ENCODE peak calls at places on chromosomes 11 and 22, in six cellular contexts. One of them, this sample, is unnamed.

GRCh38 chr11:134224710-134225662 is 515 bp downstream of the VPS26B start:
- DNase-seq in stomach: peak; percentile 43
- DNase-seq in cardiac muscle cell: peak; percentile 77
- DNase-seq in spleen: peak; percentile 93
- DNase-seq in pancreas: peak; percentile 80
- DNase-seq in HCT116: no peak
- DNase-seq in this sample: peak; percentile 72

GRCh38 chr22:35601743-35602633 is 15.1 kb downstream of the MB start:
- DNase-seq in HCT116: no peak
- DNase-seq in spleen: no peak
- DNase-seq in stomach: no peak
- DNase-seq in pancreas: no peak
- DNase-seq in cardiac muscle cell: no peak
- DNase-seq in this sample: peak; percentile 71

GRCh38 chr22:28344893-28345292 is 334.7 kb downstream of the TTC28 start:
- DNase-seq in cardiac muscle cell: no peak
- DNase-seq in spleen: no peak
- DNase-seq in HCT116: no peak
- DNase-seq in pancreas: no peak
- DNase-seq in stomach: no peak
- DNase-seq in this sample: no peak

GRCh38 chr11:73308963-73309960 is 1.2 kb downstream of the ARHGEF17 start:
- DNase-seq in pancreas: peak; percentile 74
- DNase-seq in stomach: peak; percentile 91
- DNase-seq in cardiac muscle cell: peak; percentile 96
- DNase-seq in spleen: peak; percentile 91
- DNase-seq in HCT116: peak; percentile 55
- DNase-seq in this sample: peak; percentile 94

GRCh38 chr11:71163371-71163770 is 89.0 kb downstream of the SHANK2 start:
- DNase-seq in pancreas: no peak
- DNase-seq in spleen: no peak
- DNase-seq in cardiac muscle cell: no peak
- DNase-seq in stomach: no peak
- DNase-seq in HCT116: no peak
- DNase-seq in this sample: no peak

GRCh38 chr11:5992604-5993251 is 5.9 kb upstream of the OR52L1 start:
- DNase-seq in HCT116: peak; percentile 13
- DNase-seq in pancreas: no peak
- DNase-seq in stomach: no peak
- DNase-seq in cardiac muscle cell: peak; percentile 13
- DNase-seq in spleen: no peak
- DNase-seq in this sample: no peak

GRCh38 chr22:26587991-26588613 is 1.8 kb downstream of the TPST2 start:
- DNase-seq in HCT116: no peak
- DNase-seq in cardiac muscle cell: no peak
- DNase-seq in spleen: no peak
- DNase-seq in stomach: no peak
- DNase-seq in pancreas: no peak
- DNase-seq in this sample: no peak

GRCh38 chr11:106761240-106761639 is 257.0 kb downstream of the GUCY1A2 start:
- DNase-seq in HCT116: no peak
- DNase-seq in cardiac muscle cell: no peak
- DNase-seq in spleen: no peak
- DNase-seq in stomach: no peak
- DNase-seq in pancreas: no peak
- DNase-seq in this sample: no peak

GRCh38 chr11:12102588-12103410 is 7.6 kb upstream of the MICAL2 start:
- DNase-seq in cardiac muscle cell: no peak
- DNase-seq in stomach: no peak
- DNase-seq in spleen: no peak
- DNase-seq in pancreas: no peak
- DNase-seq in HCT116: no peak
- DNase-seq in this sample: no peak

GRCh38 chr11:14132312-14132711 is 169.8 kb downstream of the SPON1 start:
- DNase-seq in spleen: no peak
- DNase-seq in pancreas: no peak
- DNase-seq in cardiac muscle cell: no peak
- DNase-seq in HCT116: no peak
- DNase-seq in stomach: no peak
- DNase-seq in this sample: no peak

GRCh38 chr22:36819112-36819511 is 2.3 kb upstream of the PVALB start:
- DNase-seq in stomach: no peak
- DNase-seq in HCT116: no peak
- DNase-seq in pancreas: no peak
- DNase-seq in spleen: no peak
- DNase-seq in cardiac muscle cell: no peak
- DNase-seq in this sample: no peak

GRCh38 chr11:87878373-87878779 is 296.9 kb downstream of the RAB38 start:
- DNase-seq in spleen: no peak
- DNase-seq in stomach: no peak
- DNase-seq in HCT116: peak; percentile 21
- DNase-seq in cardiac muscle cell: peak; percentile 36
- DNase-seq in pancreas: no peak
- DNase-seq in this sample: no peak

GRCh38 chr11:1202776-1203504 is 19.9 kb upstream of the MUC5B start:
- DNase-seq in spleen: peak; percentile 91
- DNase-seq in HCT116: peak; percentile 23
- DNase-seq in stomach: peak; percentile 76
- DNase-seq in pancreas: peak; percentile 91
- DNase-seq in cardiac muscle cell: peak; percentile 68
- DNase-seq in this sample: peak; percentile 69

GRCh38 chr22:30047364-30047738 is 32.9 kb upstream of the HORMAD2 start:
- DNase-seq in spleen: no peak
- DNase-seq in stomach: no peak
- DNase-seq in pancreas: no peak
- DNase-seq in HCT116: no peak
- DNase-seq in cardiac muscle cell: no peak
- DNase-seq in this sample: no peak

GRCh38 chr11:19025799-19026406 is 34.6 kb downstream of the MRGPRX2 start:
- DNase-seq in stomach: no peak
- DNase-seq in HCT116: no peak
- DNase-seq in spleen: no peak
- DNase-seq in pancreas: no peak
- DNase-seq in cardiac muscle cell: peak; percentile 77
- DNase-seq in this sample: no peak

GRCh38 chr11:32847511-32847910 is 17.8 kb downstream of the PRRG4 start:
- DNase-seq in stomach: no peak
- DNase-seq in cardiac muscle cell: no peak
- DNase-seq in pancreas: no peak
- DNase-seq in HCT116: no peak
- DNase-seq in spleen: no peak
- DNase-seq in this sample: no peak

GRCh38 chr11:102476812-102477211 is 24.2 kb upstream of the TMEM123 start:
- DNase-seq in pancreas: peak; percentile 62
- DNase-seq in cardiac muscle cell: peak; percentile 35
- DNase-seq in HCT116: no peak
- DNase-seq in stomach: peak; percentile 83
- DNase-seq in spleen: no peak
- DNase-seq in this sample: no peak

GRCh38 chr22:23984430-23984829 is 4.5 kb downstream of the GSTT2 start:
- DNase-seq in pancreas: no peak
- DNase-seq in HCT116: peak; percentile 48
- DNase-seq in cardiac muscle cell: peak; percentile 70
- DNase-seq in spleen: no peak
- DNase-seq in stomach: no peak
- DNase-seq in this sample: no peak

GRCh38 chr22:36587289-36588154 is 58.6 kb upstream of the EIF3D start:
- DNase-seq in cardiac muscle cell: no peak
- DNase-seq in HCT116: no peak
- DNase-seq in spleen: peak; percentile 35
- DNase-seq in pancreas: no peak
- DNase-seq in stomach: no peak
- DNase-seq in this sample: no peak

GRCh38 chr11:12124306-12124705 is 13.9 kb downstream of the MICAL2 start:
- DNase-seq in pancreas: no peak
- DNase-seq in spleen: no peak
- DNase-seq in stomach: no peak
- DNase-seq in cardiac muscle cell: no peak
- DNase-seq in HCT116: no peak
- DNase-seq in this sample: no peak

GRCh38 chr11:103109818-103110388 is 677 bp downstream of the DYNC2H1 start:
- DNase-seq in pancreas: peak; percentile 54
- DNase-seq in spleen: peak; percentile 75
- DNase-seq in HCT116: no peak
- DNase-seq in stomach: no peak
- DNase-seq in cardiac muscle cell: no peak
- DNase-seq in this sample: no peak

GRCh38 chr11:47514825-47515647 is 37.9 kb downstream of the CELF1 start:
- DNase-seq in pancreas: no peak
- DNase-seq in spleen: no peak
- DNase-seq in stomach: no peak
- DNase-seq in cardiac muscle cell: no peak
- DNase-seq in HCT116: no peak
- DNase-seq in this sample: no peak

GRCh38 chr11:119093951-119094815 is 7.5 kb downstream of the DPAGT1 start:
- DNase-seq in spleen: peak; percentile 92
- DNase-seq in HCT116: no peak
- DNase-seq in stomach: peak; percentile 37
- DNase-seq in cardiac muscle cell: peak; percentile 49
- DNase-seq in pancreas: peak; percentile 79
- DNase-seq in this sample: peak; percentile 57

GRCh38 chr11:7910389-7910788 is 20.7 kb downstream of the OR10A6 start:
- DNase-seq in spleen: no peak
- DNase-seq in HCT116: no peak
- DNase-seq in cardiac muscle cell: no peak
- DNase-seq in stomach: no peak
- DNase-seq in pancreas: no peak
- DNase-seq in this sample: no peak

GRCh38 chr11:100512475-100512874 is 174.6 kb upstream of the ARHGAP42 start:
- DNase-seq in HCT116: no peak
- DNase-seq in cardiac muscle cell: no peak
- DNase-seq in pancreas: no peak
- DNase-seq in stomach: no peak
- DNase-seq in spleen: no peak
- DNase-seq in this sample: no peak

GRCh38 chr11:104320956-104321355 is 157.0 kb upstream of the PDGFD start:
- DNase-seq in spleen: no peak
- DNase-seq in cardiac muscle cell: no peak
- DNase-seq in stomach: no peak
- DNase-seq in pancreas: no peak
- DNase-seq in HCT116: no peak
- DNase-seq in this sample: no peak

DNA sequence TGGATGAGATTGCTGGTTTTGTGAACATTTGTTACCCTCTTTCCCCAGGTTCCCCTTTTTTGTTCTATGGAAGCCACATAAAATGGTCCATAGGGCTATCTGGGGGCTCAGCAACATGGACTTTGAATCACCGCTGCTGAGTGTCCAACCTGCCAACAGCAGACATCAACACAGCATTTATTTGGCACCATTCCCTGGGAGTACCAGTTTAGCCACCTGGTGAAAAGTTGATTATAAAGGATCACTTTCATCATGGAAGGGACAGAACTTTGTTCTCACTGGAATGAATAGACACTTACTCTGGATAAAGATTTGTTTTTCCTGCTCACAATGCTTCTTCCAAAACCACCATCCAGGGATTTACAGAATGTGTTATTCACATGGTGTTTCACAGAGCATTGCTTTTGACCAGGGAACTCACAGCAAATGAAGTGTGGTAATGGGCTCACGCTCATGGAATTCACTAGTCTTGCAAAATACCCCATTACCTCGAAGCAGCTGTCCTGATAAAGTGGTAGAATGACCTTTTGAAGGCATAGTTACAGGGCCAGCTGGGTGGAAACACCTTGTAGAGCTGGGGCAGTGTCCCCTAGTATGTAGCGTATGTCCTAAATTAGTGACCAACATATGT is 43.9 kb downstream of the ADM start:
- DNase-seq in HCT116: no peak
- DNase-seq in stomach: no peak
- DNase-seq in cardiac muscle cell: no peak
- DNase-seq in pancreas: no peak
- DNase-seq in spleen: no peak
- DNase-seq in this sample: no peak
- H3K27ac ChIP-seq in HCT116: no peak overlapping the region
- H3K27ac ChIP-seq in stomach: no peak overlapping the region
- H3K27ac ChIP-seq in cardiac muscle cell: no peak overlapping the region
- H3K27ac ChIP-seq in pancreas: no peak overlapping the region
- H3K27ac ChIP-seq in spleen: no peak overlapping the region
- H3K27ac ChIP-seq in this sample: no peak overlapping the region

DNA sequence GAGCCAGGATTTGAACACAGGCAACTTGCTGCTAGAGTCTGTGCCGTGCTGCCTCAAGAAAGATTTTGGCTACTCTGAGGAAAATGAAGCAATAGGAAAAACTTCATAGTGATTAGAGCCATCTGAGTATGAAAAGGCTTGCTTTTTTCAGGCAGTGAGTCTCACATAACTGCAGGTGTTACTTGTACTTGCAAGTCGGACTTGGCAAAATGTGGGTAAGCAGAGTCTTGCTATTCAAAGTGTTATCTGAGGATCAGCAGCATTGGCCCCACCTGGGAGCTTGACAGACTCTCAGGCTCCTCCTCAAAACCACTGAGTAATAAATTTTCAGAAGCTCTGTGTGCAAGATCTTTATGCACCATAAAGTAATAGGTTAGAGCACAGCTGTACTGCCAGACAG is 18.1 kb downstream of the RNF141 start:
- DNase-seq in spleen: no peak
- DNase-seq in HCT116: no peak
- DNase-seq in stomach: no peak
- DNase-seq in cardiac muscle cell: no peak
- DNase-seq in pancreas: no peak
- DNase-seq in this sample: no peak
- H3K4me1 ChIP-seq in spleen: no peaks in the 10 kb centered on the region
- H3K4me1 ChIP-seq in HCT116: peaks cover 68% of the 10 kb centered on the region
- H3K4me1 ChIP-seq in stomach: peaks cover 10% of the 10 kb centered on the region
- H3K4me1 ChIP-seq in cardiac muscle cell: no peaks in the 10 kb centered on the region
- H3K4me1 ChIP-seq in pancreas: peaks cover 3% of the 10 kb centered on the region
- H3K4me1 ChIP-seq in this sample: peaks cover 13% of the 10 kb centered on the region

GRCh38 chr11:10122337-10123197 is 171.5 kb downstream of the SBF2 start:
- DNase-seq in pancreas: no peak
- DNase-seq in cardiac muscle cell: no peak
- DNase-seq in spleen: no peak
- DNase-seq in stomach: no peak
- DNase-seq in HCT116: peak; percentile 77
- DNase-seq in this sample: no peak

GRCh38 chr11:10117709-10118341 is 176.2 kb downstream of the SBF2 start:
- DNase-seq in spleen: no peak
- DNase-seq in pancreas: no peak
- DNase-seq in stomach: no peak
- DNase-seq in cardiac muscle cell: no peak
- DNase-seq in HCT116: no peak
- DNase-seq in this sample: no peak

GRCh38 chr11:10114593-10115404 is 179.2 kb downstream of the SBF2 start:
- DNase-seq in stomach: no peak
- DNase-seq in spleen: no peak
- DNase-seq in pancreas: no peak
- DNase-seq in cardiac muscle cell: no peak
- DNase-seq in HCT116: no peak
- DNase-seq in this sample: no peak

GRCh38 chr11:10116588-10116987 is 177.4 kb downstream of the SBF2 start:
- DNase-seq in HCT116: no peak
- DNase-seq in spleen: no peak
- DNase-seq in pancreas: no peak
- DNase-seq in stomach: no peak
- DNase-seq in cardiac muscle cell: no peak
- DNase-seq in this sample: no peak

GRCh38 chr11:10118830-10119229 is 175.2 kb downstream of the SBF2 start:
- DNase-seq in stomach: no peak
- DNase-seq in cardiac muscle cell: no peak
- DNase-seq in HCT116: no peak
- DNase-seq in spleen: no peak
- DNase-seq in pancreas: no peak
- DNase-seq in this sample: no peak
- H3K27ac ChIP-seq in stomach: no peak overlapping the region
- H3K27ac ChIP-seq in cardiac muscle cell: no peak overlapping the region
- H3K27ac ChIP-seq in HCT116: no peak overlapping the region
- H3K27ac ChIP-seq in spleen: no peak overlapping the region
- H3K27ac ChIP-seq in pancreas: no peak overlapping the region
- H3K27ac ChIP-seq in this sample: no peak overlapping the region

GRCh38 chr22:17265649-17266248 is 46.5 kb upstream of the ADA2 start:
- DNase-seq in stomach: no peak
- DNase-seq in cardiac muscle cell: no peak
- DNase-seq in HCT116: no peak
- DNase-seq in pancreas: no peak
- DNase-seq in spleen: no peak
- DNase-seq in this sample: no peak
- H3K4me1 ChIP-seq in stomach: peaks cover 3% of the 10 kb centered on the region
- H3K4me1 ChIP-seq in cardiac muscle cell: peaks cover 38% of the 10 kb centered on the region
- H3K4me1 ChIP-seq in HCT116: peaks cover 7% of the 10 kb centered on the region
- H3K4me1 ChIP-seq in pancreas: peaks cover 6% of the 10 kb centered on the region
- H3K4me1 ChIP-seq in spleen: peaks cover 25% of the 10 kb centered on the region
- H3K4me1 ChIP-seq in this sample: no peaks in the 10 kb centered on the region